ENCODE peak calls at places on chromosomes 3 and 15, in four cellular contexts. O is right atrium auricular region, K is left lung, U is heart left ventricle. M is an unnamed sample.

GRCh38 chr3:127606086-127606805 is 8.0 kb downstream of the MCM2 start:
- DNase-seq in O (no peak), U (no peak), K (no peak), M (no peak)

GRCh38 chr3:178971614-178972013 is 100.0 kb downstream of the ZMAT3 start:
- DNase-seq in U (no peak), O (no peak), K (no peak), M (no peak)

GRCh38 chr3:37853691-37854413 is 7.8 kb upstream of the CTDSPL start:
- DNase-seq in K (peak; percentile 34), U (no peak), O (no peak), M (no peak)

GRCh38 chr3:119769394-119770149 is 12.3 kb upstream of the NR1I2 start:
- DNase-seq in K (no peak), O (no peak), U (no peak), M (no peak)

GRCh38 chr3:118187221-118187620 is 847.4 kb downstream of the IGSF11 start:
- DNase-seq in U (no peak), O (no peak), K (no peak), M (no peak)

GRCh38 chr15:38525489-38525888 is 39.1 kb downstream of the RASGRP1 start:
- DNase-seq in U (no peak), K (no peak), O (no peak), M (no peak)

GRCh38 chr3:61847784-61848462 is 286.6 kb downstream of the PTPRG start:
- DNase-seq in K (peak; percentile 78), O (peak; percentile 80), U (peak; percentile 74), M (peak; percentile 38)

GRCh38 chr3:94226058-94226457 is 163.2 kb downstream of the NSUN3 start:
- DNase-seq in U (no peak), O (no peak), K (no peak), M (no peak)

GRCh38 chr3:107001635-107002034 is 375.6 kb upstream of the CCDC54 start:
- DNase-seq in O (no peak), U (no peak), K (no peak), M (no peak)

GRCh38 chr15:50247819-50248650 is 17.5 kb downstream of the HDC start:
- DNase-seq in U (no peak), K (peak; percentile 74), O (no peak), M (no peak)

GRCh38 chr3:169477790-169478189 is 185.7 kb downstream of the MECOM start:
- DNase-seq in O (no peak), K (no peak), U (no peak), M (no peak)

GRCh38 chr3:56238299-56238698 is 230.0 kb downstream of the ERC2 start:
- DNase-seq in K (no peak), O (no peak), U (no peak), M (no peak)

GRCh38 chr15:84690342-84690741 is 25.6 kb downstream of the SEC11A start:
- DNase-seq in O (no peak), K (no peak), U (no peak), M (no peak)

GRCh38 chr3:99678023-99678422 is 39.6 kb downstream of the COL8A1 start:
- DNase-seq in O (peak; percentile 78), U (peak; percentile 59), K (no peak), M (peak; percentile 70)

GRCh38 chr15:49875392-49875791 is 243.6 kb downstream of the ATP8B4 start:
- DNase-seq in O (no peak), K (no peak), U (no peak), M (no peak)

GRCh38 chr3:32109256-32109655 is 2.8 kb downstream of the GPD1L start:
- DNase-seq in U (peak; percentile 94), O (peak; percentile 86), K (peak; percentile 84), M (peak; percentile 82)

GRCh38 chr3:172047567-172048115 is 8.3 kb downstream of the FNDC3B start:
- DNase-seq in U (no peak), O (no peak), K (no peak), M (no peak)

GRCh38 chr15:74270155-74270554 is 34.0 kb downstream of the CCDC33 start:
- DNase-seq in O (no peak), U (no peak), K (no peak), M (no peak)
- H3K27me3 ChIP-seq in O (no peaks in the 10 kb centered on the region), U (no peaks in the 10 kb centered on the region), K (peaks cover 65% of the 10 kb centered on the region), M (peaks cover 13% of the 10 kb centered on the region)

GRCh38 chr15:55738715-55739114 is 4.2 kb downstream of the PRTG start:
- DNase-seq in K (no peak), U (no peak), O (no peak), M (no peak)
- H3K27me3 ChIP-seq in K (peaks cover 58% of the 10 kb centered on the region), U (peaks cover 14% of the 10 kb centered on the region), O (no peaks in the 10 kb centered on the region), M (no peaks in the 10 kb centered on the region)

GRCh38 chr3:133038731-133039398 is 674 bp downstream of the TMEM108 start:
- DNase-seq in O (no peak), K (peak; percentile 85), U (no peak), M (peak; percentile 9)
- H3K27me3 ChIP-seq in O (no peaks in the 10 kb centered on the region), K (peaks cover 46% of the 10 kb centered on the region), U (peaks cover 10% of the 10 kb centered on the region), M (peaks cover 54% of the 10 kb centered on the region)

GRCh38 chr3:133937756-133938601 is 42.3 kb upstream of the RAB6B start:
- DNase-seq in K (no peak), U (no peak), O (peak; percentile 51), M (peak; percentile 50)
- H3K27me3 ChIP-seq in K (no peaks in the 10 kb centered on the region), U (no peaks in the 10 kb centered on the region), O (no peaks in the 10 kb centered on the region), M (no peaks in the 10 kb centered on the region)

DNA sequence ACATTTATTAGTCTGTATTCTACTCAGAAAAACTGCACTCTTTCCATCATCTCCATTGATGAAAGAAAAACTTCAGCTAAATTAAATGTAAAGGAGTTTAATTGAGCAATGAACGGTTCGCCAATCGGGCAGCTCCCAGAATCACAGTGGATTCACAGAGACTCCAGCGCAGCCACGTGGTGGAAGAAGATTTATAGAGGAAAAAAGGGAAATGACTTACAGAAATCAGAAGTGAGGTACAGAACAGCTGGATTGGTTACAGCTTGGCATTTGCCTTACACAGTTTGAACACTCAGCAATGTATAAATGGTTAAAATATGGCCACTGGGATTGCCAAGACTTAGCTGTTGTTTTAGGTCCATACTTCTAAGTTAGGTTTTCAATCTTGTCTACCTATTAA is 2.8 kb upstream of the SUCLG2 start:
- DNase-seq in O (no peak), K (no peak), U (no peak), M (no peak)
- H3K27me3 ChIP-seq in O (no peaks in the 10 kb centered on the region), K (no peaks in the 10 kb centered on the region), U (no peaks in the 10 kb centered on the region), M (no peaks in the 10 kb centered on the region)

GRCh38 chr15:89362203-89363101 is 27.8 kb upstream of the POLG start:
- DNase-seq in K (no peak), O (no peak), U (no peak), M (no peak)

GRCh38 chr15:89363133-89363532 is 28.5 kb upstream of the POLG start:
- DNase-seq in U (no peak), O (no peak), K (no peak), M (no peak)

GRCh38 chr15:89364741-89365450 is 30.3 kb upstream of the POLG start:
- DNase-seq in O (no peak), K (no peak), U (no peak), M (no peak)

GRCh38 chr15:89364341-89364740 is 29.7 kb upstream of the POLG start:
- DNase-seq in U (no peak), K (no peak), O (no peak), M (no peak)

GRCh38 chr15:89363770-89364169 is 29.1 kb upstream of the POLG start:
- DNase-seq in U (no peak), K (no peak), O (no peak), M (no peak)
- H3K27me3 ChIP-seq in U (peaks cover 97% of the 10 kb centered on the region), K (peaks cover 100% of the 10 kb centered on the region), O (peaks cover 79% of the 10 kb centered on the region), M (peaks cover 82% of the 10 kb centered on the region)

DNA sequence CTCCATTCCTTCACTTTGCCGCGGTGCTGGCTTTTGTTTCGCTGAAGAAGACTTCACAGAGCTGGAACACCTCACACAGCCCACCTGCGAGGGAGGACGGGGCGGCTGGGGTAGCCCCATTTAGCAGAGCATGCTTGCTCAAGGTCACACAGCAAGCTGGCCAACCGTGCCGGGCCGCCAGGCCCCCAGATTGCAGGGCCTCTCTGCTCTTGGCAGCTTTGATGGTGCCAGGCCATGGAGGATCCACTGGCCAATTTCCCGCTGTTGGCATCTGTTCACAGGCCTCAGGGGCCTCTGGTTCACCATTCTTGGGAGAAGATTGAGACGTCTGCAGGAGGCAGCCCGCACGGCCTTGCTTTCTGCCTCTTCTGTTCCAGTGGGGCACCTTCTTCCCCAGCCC is 77.9 kb upstream of the LINGO1 start:
- DNase-seq in K (peak; percentile 65), O (no peak), U (no peak), M (no peak)
- H3K27me3 ChIP-seq in K (peaks cover 27% of the 10 kb centered on the region), O (no peaks in the 10 kb centered on the region), U (no peaks in the 10 kb centered on the region), M (no peaks in the 10 kb centered on the region)

GRCh38 chr3:14861451-14862302 is 42.9 kb downstream of the FGD5 start:
- DNase-seq in O (no peak), U (peak; percentile 47), K (no peak), M (no peak)
- H3K27me3 ChIP-seq in O (no peaks in the 10 kb centered on the region), U (no peaks in the 10 kb centered on the region), K (peaks cover 3% of the 10 kb centered on the region), M (no peaks in the 10 kb centered on the region)

M was measured in MG63.